ENCODE peak calls at places on chromosomes 13 and 19, in four cellular contexts. V is HCT116, F is psoas muscle, W is dorsolateral prefrontal cortex. S is an unnamed sample.

GRCh38 chr13:76014618-76015315 is 378.6 kb downstream of the LMO7 start:
- DNase-seq in V (no peak), F (no peak), W (no peak), S (no peak)

GRCh38 chr13:99322297-99323103 is 15.3 kb upstream of the GPR183 start:
- DNase-seq in V (no peak), F (no peak), W (no peak), S (no peak)

GRCh38 chr19:15199652-15200574 is 882 bp downstream of the NOTCH3 start:
- DNase-seq in V (no peak), F (no peak), W (no peak), S (no peak)

GRCh38 chr13:47049276-47049989 is 152.6 kb upstream of the HTR2A start:
- DNase-seq in V (no peak), F (no peak), W (no peak), S (no peak)

GRCh38 chr13:80684525-80685017 is 343.6 kb upstream of the SPRY2 start:
- DNase-seq in V (no peak), F (no peak), W (no peak), S (no peak)

GRCh38 chr13:72146816-72147215 is 279.8 kb upstream of the DACH1 start:
- DNase-seq in V (no peak), F (no peak), W (no peak), S (no peak)

GRCh38 chr19:48999481-49000325 is 6.0 kb downstream of the RUVBL2 start:
- DNase-seq in V (no peak), F (peak), W (no peak), S (no peak)

GRCh38 chr13:25375727-25376358 is 4.1 kb downstream of the ATP8A2 start:
- DNase-seq in V (peak), F (no peak), W (no peak), S (peak)

GRCh38 chr19:45215391-45216191 is 29.6 kb downstream of the EXOC3L2 start:
- DNase-seq in V (no peak), F (no peak), W (no peak), S (no peak)

GRCh38 chr13:90321281-90321931 is 1026.1 kb upstream of the MIR17HG start:
- DNase-seq in V (no peak), F (no peak), W (no peak), S (no peak)

GRCh38 chr13:33208290-33208990 is 77.1 kb downstream of the STARD13 start:
- DNase-seq in V (no peak), F (no peak), W (no peak), S (no peak)

GRCh38 chr19:2266183-2266993 is 10.2 kb upstream of the JSRP1 start:
- DNase-seq in V (no peak), F (peak), W (peak), S (no peak)

GRCh38 chr19:39736088-39736487 is 1.7 kb downstream of the CLC start:
- DNase-seq in V (no peak), F (no peak), W (no peak), S (no peak)
- TF ChIP-seq CTCF in V (no peak), F (no peak), W (no peak), S (no peak)

DNA sequence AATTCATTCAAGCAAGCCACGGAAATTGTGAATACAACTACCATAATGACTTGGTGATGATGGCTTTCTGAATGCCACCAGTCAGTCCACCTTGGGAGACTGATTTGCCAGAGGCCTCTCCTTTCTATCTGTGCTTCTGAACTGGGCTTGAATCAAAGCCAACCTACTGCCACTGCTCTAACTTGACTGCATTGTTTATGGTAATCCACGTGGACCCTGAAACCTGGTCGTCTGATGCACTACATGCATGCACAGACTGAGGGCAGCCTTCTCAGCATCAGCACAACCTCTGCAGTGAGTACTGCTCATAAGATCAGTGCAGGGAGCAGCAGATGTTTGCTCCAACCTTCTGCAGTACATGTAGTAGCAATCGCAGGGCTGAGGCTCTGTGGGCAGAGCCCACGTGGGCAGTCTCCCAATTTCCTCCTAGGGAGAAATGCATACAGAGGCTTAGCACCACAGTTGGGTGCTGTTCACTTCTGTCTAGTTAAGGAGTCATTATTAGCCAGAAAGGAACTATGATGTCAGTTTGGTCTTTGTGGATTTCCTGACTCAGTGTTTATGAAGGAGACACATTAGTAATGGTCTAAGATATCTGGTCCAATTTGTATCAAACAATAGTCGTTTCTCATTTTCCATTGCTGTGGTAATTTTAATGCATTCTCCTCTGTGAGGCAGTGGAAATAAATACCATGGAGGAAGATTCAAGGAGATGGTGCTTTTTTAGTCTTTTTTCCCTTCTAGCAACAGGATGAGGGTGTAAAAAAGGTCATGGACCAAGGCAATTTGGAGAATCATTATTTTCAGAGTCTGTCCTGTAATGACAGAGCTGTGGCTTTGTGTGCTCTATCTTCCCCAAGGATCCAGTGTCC is 82.5 kb downstream of the AKAP11 start:
- DNase-seq in V (no peak), F (no peak), W (no peak), S (peak)
- H3K4me3 ChIP-seq in V (no peak), F (no peak), W (no peak), S (no peak)

GRCh38 chr13:45119990-45120864 is at the start of gene GTF2F2:
- DNase-seq in V (peak), F (peak), W (peak), S (peak)
- TF ChIP-seq CTCF in V (no peak), F (no peak), W (peak), S (no peak)

GRCh38 chr19:10293637-10294367 is 4.0 kb downstream of the ICAM5 start:
- DNase-seq in V (no peak), F (no peak), W (no peak), S (no peak)

GRCh38 chr19:10292789-10293636 is 3.3 kb downstream of the ICAM5 start:
- DNase-seq in V (no peak), F (no peak), W (no peak), S (no peak)

GRCh38 chr19:10294368-10294697 is 4.6 kb downstream of the ICAM5 start:
- DNase-seq in V (no peak), F (no peak), W (no peak), S (no peak)

GRCh38 chr19:10295847-10296591 is 6.3 kb downstream of the ICAM5 start:
- DNase-seq in V (no peak), F (no peak), W (no peak), S (no peak)

GRCh38 chr19:10295305-10295846 is 5.6 kb downstream of the ICAM5 start:
- DNase-seq in V (no peak), F (no peak), W (no peak), S (no peak)
- H3K4me3 ChIP-seq in V (no peak), F (peak), W (no peak), S (no peak)

GRCh38 chr13:50990540-50991506 is 81.2 kb downstream of the RNASEH2B start:
- DNase-seq in V (no peak), F (peak), W (peak), S (no peak)

GRCh38 chr13:50993371-50993770 is 83.8 kb downstream of the RNASEH2B start:
- DNase-seq in V (no peak), F (no peak), W (no peak), S (no peak)

GRCh38 chr13:50990050-50990449 is 80.5 kb downstream of the RNASEH2B start:
- DNase-seq in V (no peak), F (no peak), W (no peak), S (no peak)

GRCh38 chr13:50991624-50992610 is 82.3 kb downstream of the RNASEH2B start:
- DNase-seq in V (no peak), F (no peak), W (no peak), S (no peak)

DNA sequence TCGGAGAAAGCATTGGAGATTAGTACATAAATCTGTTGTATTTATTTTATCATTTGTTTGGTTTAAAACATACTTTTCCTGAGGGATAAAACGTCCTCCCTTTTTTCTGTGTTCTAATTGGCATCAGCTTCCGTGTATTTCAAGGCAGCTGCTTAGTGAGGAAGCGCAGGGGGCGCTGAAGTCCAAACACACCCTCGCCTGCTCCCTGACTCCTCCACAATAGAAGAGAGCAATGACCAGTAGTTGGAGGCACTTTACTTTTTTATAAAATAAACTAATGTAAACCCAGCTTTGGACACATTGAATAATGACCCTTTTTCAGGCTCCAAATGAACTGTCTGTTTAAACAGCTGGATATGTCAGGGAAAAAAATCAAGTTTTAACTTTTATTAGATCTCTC is 79.9 kb downstream of the RNASEH2B start:
- DNase-seq in V (no peak), F (peak), W (no peak), S (no peak)
- TF ChIP-seq CTCF in V (peak), F (no peak), W (peak), S (peak)

DNA sequence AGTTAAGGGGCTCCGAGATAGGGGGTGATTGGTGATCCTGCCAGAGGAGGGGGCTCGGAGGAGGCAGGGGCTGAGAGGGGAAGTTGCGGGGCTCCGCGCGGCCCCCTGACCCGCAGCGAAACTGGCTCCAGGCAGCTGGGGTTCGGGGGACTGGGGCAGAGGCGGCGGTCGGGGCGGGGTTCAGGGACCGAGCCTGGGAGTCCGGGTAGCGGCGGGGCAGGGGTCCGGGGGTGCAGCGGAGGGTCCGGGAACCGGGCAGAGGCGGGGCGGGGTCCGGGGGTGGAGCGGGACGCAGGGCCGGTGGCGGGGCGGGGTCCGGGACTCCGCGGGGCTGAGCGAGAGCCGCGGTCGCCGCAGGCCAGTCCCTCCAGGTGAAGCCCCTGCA is 1.2 kb downstream of the MADCAM1 start:
- DNase-seq in V (no peak), F (peak), W (no peak), S (no peak)
- H3K4me3 ChIP-seq in V (no peak), F (no peak), W (no peak), S (no peak)

DNA sequence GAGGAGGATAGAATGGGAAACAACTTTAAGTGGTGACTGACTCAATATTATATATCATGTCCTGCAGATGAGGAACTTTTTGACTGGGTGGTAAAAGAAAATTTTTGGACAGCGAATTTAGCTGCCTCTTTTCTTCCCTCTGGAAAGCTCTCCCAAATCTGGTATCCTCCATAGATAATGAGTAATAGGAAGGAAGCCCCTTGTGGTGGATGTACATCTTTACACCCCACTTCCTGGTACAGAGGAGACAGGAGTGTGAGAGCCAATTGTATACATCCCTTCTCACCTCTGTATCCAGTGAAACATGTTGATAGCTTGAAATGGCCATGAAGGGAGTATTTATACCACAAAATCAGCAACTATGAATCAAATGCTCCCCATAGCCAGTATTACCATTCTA is 17.2 kb upstream of the TDRD3 start:
- DNase-seq in V (no peak), F (no peak), W (no peak), S (no peak)
- TF ChIP-seq CTCF in V (peak), F (no peak), W (no peak), S (no peak)

GRCh38 chr19:12648088-12648487 is 18.5 kb downstream of the MAN2B1 start:
- DNase-seq in V (no peak), F (no peak), W (no peak), S (no peak)
- H3K4me3 ChIP-seq in V (no peak), F (peak), W (peak), S (no peak)

GRCh38 chr19:39937094-39937493 is 2.7 kb upstream of the FCGBP start:
- DNase-seq in V (no peak), F (no peak), W (no peak), S (no peak)

GRCh38 chr19:39934584-39935233 is at the start of gene FCGBP:
- DNase-seq in V (no peak), F (no peak), W (no peak), S (no peak)

GRCh38 chr19:39936020-39936419 is 1.6 kb upstream of the FCGBP start:
- DNase-seq in V (no peak), F (no peak), W (no peak), S (no peak)

GRCh38 chr19:39936622-39937021 is 2.2 kb upstream of the FCGBP start:
- DNase-seq in V (no peak), F (no peak), W (no peak), S (no peak)

DNA sequence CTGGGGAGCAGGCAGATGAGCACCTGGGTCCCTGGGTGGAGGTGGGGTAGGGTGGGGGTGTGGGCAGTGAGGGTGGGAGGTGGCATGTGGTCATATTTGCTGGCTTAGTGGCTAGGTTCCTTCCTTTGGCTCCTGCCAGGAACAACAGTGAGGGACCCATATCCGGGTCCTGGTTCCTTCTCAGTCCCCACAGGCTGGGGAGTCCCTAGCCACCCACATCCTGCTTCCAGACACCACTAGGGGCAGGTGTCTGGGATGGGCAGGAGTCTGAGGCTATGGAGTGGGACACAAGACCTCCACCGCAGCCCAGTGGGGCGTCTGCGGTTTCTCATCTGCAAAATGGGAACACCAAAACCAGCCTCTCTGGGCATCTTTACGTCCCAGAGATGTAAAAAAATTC is 828 bp upstream of the FCGBP start:
- DNase-seq in V (no peak), F (no peak), W (no peak), S (no peak)
- TF ChIP-seq CTCF in V (no peak), F (no peak), W (no peak), S (no peak)

GRCh38 chr19:13040916-13041292 is 45.6 kb downstream of the NFIX start:
- DNase-seq in V (no peak), F (no peak), W (no peak), S (no peak)
- H3K4me3 ChIP-seq in V (no peak), F (peak), W (no peak), S (no peak)